ENCODE peak calls at places on chromosomes 12 and 14, in six cellular contexts. F, S, L, N, X and W are unnamed samples.

GRCh38 chr12:124722871-124723270 is 140.8 kb downstream of the SCARB1 start:
- DNase-seq in F (no peak), S (no peak), L (no peak), N (no peak), X (no peak), W (no peak)

GRCh38 chr14:51028851-51029754 is 65.8 kb downstream of the TRIM9 start:
- DNase-seq in F (no peak), S (no peak), L (peak), N (no peak), X (no peak), W (no peak)

GRCh38 chr12:9751204-9752144 is 9.2 kb downstream of the CD69 start:
- DNase-seq in F (peak), S (peak), L (no peak), N (peak), X (no peak), W (no peak)

GRCh38 chr12:86837246-86837645 is 581.1 kb upstream of the MGAT4C start:
- DNase-seq in F (no peak), S (no peak), L (no peak), N (no peak), X (no peak), W (no peak)

GRCh38 chr12:19130224-19131019 is 889 bp downstream of the PLEKHA5 start:
- DNase-seq in F (no peak), S (peak), L (peak), N (peak), X (peak), W (peak)

GRCh38 chr12:13440844-13441243 is 244.3 kb downstream of the EMP1 start:
- DNase-seq in F (no peak), S (no peak), L (no peak), N (no peak), X (no peak), W (no peak)

GRCh38 chr12:65170245-65170881 is 980 bp downstream of the LEMD3 start:
- DNase-seq in F (peak), S (peak), L (peak), N (peak), X (peak), W (peak)

GRCh38 chr14:101120636-101121398 is 217.3 kb upstream of the RTL1 start:
- DNase-seq in F (no peak), S (no peak), L (peak), N (no peak), X (no peak), W (peak)

GRCh38 chr12:40587416-40587815 is 104.8 kb upstream of the CNTN1 start:
- DNase-seq in F (no peak), S (no peak), L (no peak), N (no peak), X (no peak), W (no peak)

GRCh38 chr12:24494401-24494800 is 454.5 kb downstream of the BCAT1 start:
- DNase-seq in F (no peak), S (no peak), L (no peak), N (no peak), X (no peak), W (no peak)

GRCh38 chr12:122333142-122334087 is 67.1 kb upstream of the VPS33A start:
- DNase-seq in F (no peak), S (no peak), L (no peak), N (no peak), X (no peak), W (no peak)

GRCh38 chr12:124904306-124905098 is 9.9 kb downstream of the UBC start:
- DNase-seq in F (no peak), S (no peak), L (peak), N (peak), X (no peak), W (peak)

GRCh38 chr12:106058256-106059182 is 80.2 kb downstream of the NUAK1 start:
- DNase-seq in F (no peak), S (no peak), L (no peak), N (no peak), X (no peak), W (no peak)

GRCh38 chr12:31859232-31859977 is 99.8 kb upstream of the RESF1 start:
- DNase-seq in F (no peak), S (no peak), L (no peak), N (no peak), X (no peak), W (no peak)

GRCh38 chr14:68978550-68978911 is 571 bp downstream of the ACTN1 start:
- DNase-seq in F (no peak), S (no peak), L (peak), N (no peak), X (peak), W (no peak)

GRCh38 chr14:79564371-79564770 is 646.9 kb downstream of the DIO2 start:
- DNase-seq in F (no peak), S (no peak), L (no peak), N (no peak), X (no peak), W (no peak)

GRCh38 chr12:53345486-53346195 is 9.5 kb upstream of the SP7 start:
- DNase-seq in F (no peak), S (no peak), L (no peak), N (no peak), X (no peak), W (no peak)

GRCh38 chr12:109418848-109419474 is 58.1 kb downstream of the KCTD10 start:
- DNase-seq in F (no peak), S (no peak), L (no peak), N (no peak), X (no peak), W (no peak)

GRCh38 chr12:105107176-105107496 is 395 bp upstream of the WASHC4 start:
- DNase-seq in F (no peak), S (no peak), L (no peak), N (no peak), X (no peak), W (peak)

GRCh38 chr12:92735131-92735721 is 32.4 kb downstream of the PLEKHG7 start:
- DNase-seq in F (no peak), S (peak), L (no peak), N (no peak), X (no peak), W (peak)

GRCh38 chr14:90747909-90748308 is 68.3 kb downstream of the TTC7B start:
- DNase-seq in F (no peak), S (no peak), L (no peak), N (no peak), X (no peak), W (no peak)

GRCh38 chr14:24150061-24150460 is 2.8 kb downstream of the RNF31 start:
- DNase-seq in F (no peak), S (no peak), L (peak), N (no peak), X (no peak), W (no peak)

GRCh38 chr14:62706217-62706616 is 339.0 kb downstream of the KCNH5 start:
- DNase-seq in F (no peak), S (no peak), L (no peak), N (no peak), X (no peak), W (no peak)

GRCh38 chr12:51200806-51201205 is 17.1 kb downstream of the POU6F1 start:
- DNase-seq in F (no peak), S (no peak), L (no peak), N (no peak), X (no peak), W (no peak)